ENCODE peak calls at places on chromosomes 5 and 9, in seven cellular contexts. I, C, Y, M, E, B and H are unnamed samples.

GRCh38 chr5:72093231-72093630 is 14.0 kb upstream of the MAP1B start:
- DNase-seq in I (no peak), C (no peak), Y (no peak), M (peak; percentile 69), E (peak; percentile 80), B (peak; percentile 65), H (no peak)

GRCh38 chr5:95809414-95809960 is 13.0 kb downstream of the GLRX start:
- DNase-seq in I (peak; percentile 43), C (no peak), Y (no peak), M (no peak), E (peak; percentile 69), B (peak; percentile 51), H (no peak)

GRCh38 chr5:61614606-61615005 is 282.5 kb downstream of the ZSWIM6 start:
- DNase-seq in I (no peak), C (no peak), Y (no peak), M (no peak), E (no peak), B (no peak), H (no peak)

GRCh38 chr5:14574891-14575496 is 6.6 kb upstream of the OTULINL start:
- DNase-seq in I (peak; percentile 94), C (no peak), Y (no peak), M (peak; percentile 63), E (no peak), B (no peak), H (no peak)

GRCh38 chr9:91075279-91075678 is 273.7 kb downstream of the SYK start:
- DNase-seq in I (no peak), C (no peak), Y (no peak), M (no peak), E (no peak), B (peak; percentile 9), H (no peak)

GRCh38 chr5:140402258-140403074 is 833 bp downstream of the ANKHD1 start:
- DNase-seq in I (peak; percentile 32), C (peak; percentile 57), Y (peak; percentile 37), M (peak; percentile 52), E (peak; percentile 71), B (peak; percentile 50), H (no peak)

GRCh38 chr9:98365227-98365669 is 109.8 kb upstream of the TBC1D2 start:
- DNase-seq in I (no peak), C (peak; percentile 60), Y (no peak), M (peak; percentile 80), E (peak; percentile 23), B (peak; percentile 15), H (no peak)

GRCh38 chr9:35906923-35907699 is 1.1 kb downstream of the HRCT1 start:
- DNase-seq in I (no peak), C (no peak), Y (no peak), M (peak; percentile 32), E (peak; percentile 90), B (peak; percentile 88), H (no peak)

GRCh38 chr9:114889802-114890224 is 40.6 kb downstream of the TNFSF8 start:
- DNase-seq in I (no peak), C (no peak), Y (no peak), M (no peak), E (peak; percentile 16), B (peak; percentile 39), H (no peak)

GRCh38 chr9:105416840-105417239 is 31.0 kb upstream of the FSD1L start:
- DNase-seq in I (no peak), C (peak; percentile 6), Y (no peak), M (no peak), E (no peak), B (no peak), H (no peak)

GRCh38 chr9:86983260-86984255 is 36.3 kb upstream of the GAS1 start:
- DNase-seq in I (no peak), C (no peak), Y (no peak), M (peak; percentile 100), E (peak; percentile 87), B (peak; percentile 83), H (peak; percentile 46)

GRCh38 chr5:62307364-62307689 is 1.3 kb downstream of the KIF2A start:
- DNase-seq in I (no peak), C (no peak), Y (no peak), M (no peak), E (no peak), B (no peak), H (no peak)

GRCh38 chr9:136327313-136327971 is at the start of gene GPSM1:
- DNase-seq in I (peak; percentile 53), C (no peak), Y (peak; percentile 32), M (no peak), E (peak; percentile 81), B (peak; percentile 56), H (no peak)

GRCh38 chr5:132012385-132013005 is 1.0 kb upstream of the ACSL6 start:
- DNase-seq in I (no peak), C (no peak), Y (no peak), M (peak; percentile 29), E (peak; percentile 72), B (peak; percentile 66), H (no peak)

GRCh38 chr5:111932628-111933027 is 175.6 kb upstream of the NREP start:
- DNase-seq in I (no peak), C (no peak), Y (no peak), M (peak; percentile 48), E (peak; percentile 66), B (peak; percentile 68), H (no peak)

GRCh38 chr9:110282023-110282766 is 25.9 kb upstream of the TXN start:
- DNase-seq in I (no peak), C (no peak), Y (no peak), M (no peak), E (no peak), B (peak; percentile 63), H (no peak)
- H3K4me3 ChIP-seq in I (no peak overlapping the region), C (no peak overlapping the region), Y (no peak overlapping the region), M (no peak overlapping the region), E (no peak overlapping the region), B (no peak overlapping the region), H (no peak overlapping the region)

DNA sequence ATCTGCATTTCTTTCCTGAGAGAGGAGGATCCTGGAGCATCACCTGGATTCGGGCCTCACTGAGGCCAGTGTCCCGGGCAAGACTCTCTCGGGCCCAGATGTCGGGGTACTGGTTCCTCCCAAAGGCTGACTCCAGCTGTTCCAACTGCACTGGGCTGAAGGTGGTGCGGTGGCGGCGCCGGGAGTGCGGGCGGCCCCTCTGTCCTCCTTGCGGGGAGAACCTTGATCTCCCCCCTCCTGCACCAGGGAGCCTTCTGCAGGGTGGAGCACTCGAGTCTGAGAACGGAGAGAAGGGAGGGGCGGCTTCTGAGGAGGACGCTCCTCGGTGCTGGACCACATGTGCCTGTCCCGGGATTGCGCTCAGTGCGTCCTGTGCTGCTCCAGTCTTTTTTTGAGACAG is 2.0 kb downstream of the PROP1 start:
- DNase-seq in I (no peak), C (no peak), Y (no peak), M (no peak), E (no peak), B (no peak), H (no peak)
- H3K27me3 ChIP-seq in I (no peaks in the 10 kb centered on the region), C (peaks cover 7% of the 10 kb centered on the region), Y (no peaks in the 10 kb centered on the region), M (peaks cover 2% of the 10 kb centered on the region), E (peaks cover 20% of the 10 kb centered on the region), B (no peaks in the 10 kb centered on the region), H (peaks cover 6% of the 10 kb centered on the region)

DNA sequence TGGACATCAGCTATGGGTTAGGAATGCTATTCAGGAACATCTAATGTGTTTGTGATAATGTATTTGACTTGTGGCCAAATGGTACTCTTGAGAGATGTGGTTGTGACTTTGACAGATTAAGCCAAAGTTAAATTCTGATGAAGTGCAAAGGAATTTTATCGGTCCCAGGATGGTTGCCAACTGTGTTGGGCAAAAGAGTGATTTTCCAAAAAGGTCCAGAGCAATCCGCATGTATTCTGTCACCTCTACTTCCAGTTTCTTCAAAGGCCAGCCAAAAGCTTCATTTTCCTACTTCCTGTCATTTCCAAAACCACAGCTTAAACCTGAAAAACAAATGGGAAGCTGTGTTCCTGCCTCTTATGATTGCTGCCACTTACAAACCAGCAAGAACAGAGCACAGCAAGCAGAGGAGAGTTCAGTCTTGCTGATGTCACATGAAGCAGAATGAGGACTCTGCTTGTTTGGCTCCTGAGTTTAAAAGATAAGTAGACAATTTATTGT is 59.8 kb downstream of the MARCHF3 start:
- DNase-seq in I (no peak), C (no peak), Y (no peak), M (no peak), E (peak; percentile 57), B (peak; percentile 86), H (no peak)
- H3K4me3 ChIP-seq in I (no peak overlapping the region), C (no peak overlapping the region), Y (no peak overlapping the region), M (no peak overlapping the region), E (no peak overlapping the region), B (no peak overlapping the region), H (no peak overlapping the region)

DNA sequence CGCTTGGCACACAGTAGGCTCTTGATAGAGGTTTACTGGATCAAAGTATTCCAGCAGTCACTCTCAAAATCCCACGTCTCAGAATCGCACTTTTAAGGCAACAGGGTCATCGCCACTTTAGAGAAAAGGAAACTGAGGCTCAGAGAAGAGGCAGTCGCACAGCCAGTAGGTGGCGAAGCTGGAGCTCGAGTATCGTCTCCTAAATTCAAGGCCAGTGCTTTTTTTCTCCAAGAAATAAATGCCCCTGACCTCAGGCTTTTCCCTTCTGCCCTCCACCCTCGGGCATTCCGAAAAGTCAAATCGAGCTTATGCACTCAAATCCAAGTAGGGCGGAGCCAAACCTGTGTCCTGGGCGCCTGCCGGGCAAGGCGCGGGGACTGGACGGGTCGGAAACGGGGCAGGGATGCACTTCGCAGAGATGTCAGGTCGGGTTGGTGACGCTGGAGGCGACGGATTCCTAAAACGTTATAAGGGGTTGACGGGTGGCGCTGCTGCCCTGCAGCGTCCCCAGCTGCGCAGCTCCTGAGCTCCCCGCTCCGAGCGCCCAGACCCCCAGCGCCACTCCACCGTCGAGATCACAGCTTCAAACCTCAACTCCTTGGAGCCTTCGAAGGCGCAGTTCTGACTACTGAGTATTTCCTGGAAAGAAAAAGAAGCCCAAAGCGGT is 4.7 kb upstream of the FOXB2 start:
- DNase-seq in I (no peak), C (no peak), Y (no peak), M (no peak), E (peak; percentile 26), B (no peak), H (no peak)
- H3K27me3 ChIP-seq in I (peaks cover 70% of the 10 kb centered on the region), C (peaks cover 41% of the 10 kb centered on the region), Y (peaks cover 29% of the 10 kb centered on the region), M (peaks cover 71% of the 10 kb centered on the region), E (peaks cover 97% of the 10 kb centered on the region), B (peaks cover 79% of the 10 kb centered on the region), H (peaks cover 76% of the 10 kb centered on the region)

GRCh38 chr5:110321117-110321516 is 405.4 kb downstream of the TMEM232 start:
- DNase-seq in I (no peak), C (no peak), Y (no peak), M (no peak), E (peak; percentile 67), B (peak; percentile 86), H (peak; percentile 4)

GRCh38 chr5:110323357-110323756 is 403.1 kb downstream of the TMEM232 start:
- DNase-seq in I (no peak), C (no peak), Y (no peak), M (no peak), E (no peak), B (no peak), H (no peak)

DNA sequence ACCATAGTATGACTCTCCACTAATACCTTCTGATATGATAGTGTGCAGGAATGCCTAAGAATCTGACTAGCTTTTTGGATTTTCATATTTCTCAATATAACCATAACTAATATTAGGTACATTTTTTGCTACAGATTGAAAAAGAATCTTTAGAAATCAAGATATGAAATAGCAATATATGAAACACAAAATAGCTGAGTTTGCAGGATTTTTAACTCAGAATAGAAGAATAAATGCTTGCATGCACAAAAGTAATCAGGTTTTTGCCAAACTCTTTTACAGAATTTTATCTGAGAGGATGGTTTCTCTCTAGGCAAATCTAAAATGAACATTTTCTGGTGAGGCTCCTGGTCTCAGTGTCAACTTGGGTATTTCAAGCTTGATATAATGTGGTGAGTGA is 402.6 kb downstream of the TMEM232 start:
- DNase-seq in I (no peak), C (no peak), Y (no peak), M (no peak), E (no peak), B (no peak), H (no peak)
- H3K4me3 ChIP-seq in I (no peak overlapping the region), C (no peak overlapping the region), Y (no peak overlapping the region), M (no peak overlapping the region), E (no peak overlapping the region), B (no peak overlapping the region), H (no peak overlapping the region)